ENCODE peak calls at places on chromosomes 12 and 14, in ten cellular contexts. K, Y, U, F, G, H, J, C, E and Z are unnamed samples.

GRCh38 chr14:104977008-104977680 is 1.0 kb downstream of the AHNAK2 start:
- DNase-seq in K (no peak), Y (peak; percentile 37), U (peak; percentile 6), F (no peak), G (no peak), H (peak; percentile 70), J (no peak), C (no peak), E (no peak), Z (no peak)

GRCh38 chr14:64654072-64654899 is 49.9 kb upstream of the PLEKHG3 start:
- DNase-seq in K (no peak), Y (peak; percentile 87), U (peak; percentile 52), F (no peak), G (peak; percentile 12), H (no peak), J (no peak), C (peak; percentile 75), E (no peak), Z (peak; percentile 51)

GRCh38 chr12:113359133-113359938 is 949 bp downstream of the PLBD2 start:
- DNase-seq in K (no peak), Y (no peak), U (no peak), F (no peak), G (no peak), H (peak; percentile 80), J (peak; percentile 52), C (peak; percentile 25), E (peak; percentile 17), Z (peak; percentile 7)

GRCh38 chr14:80186301-80186800 is 25.0 kb downstream of the DIO2 start:
- DNase-seq in K (no peak), Y (no peak), U (no peak), F (no peak), G (no peak), H (no peak), J (no peak), C (no peak), E (no peak), Z (no peak)

GRCh38 chr12:132356686-132357622 is 27.6 kb upstream of the GALNT9 start:
- DNase-seq in K (peak; percentile 22), Y (peak; percentile 79), U (peak; percentile 83), F (peak; percentile 80), G (peak; percentile 83), H (peak; percentile 87), J (peak; percentile 44), C (peak; percentile 33), E (peak; percentile 33), Z (no peak)

GRCh38 chr14:81286574-81287370 is 66.0 kb upstream of the GTF2A1 start:
- DNase-seq in K (no peak), Y (no peak), U (no peak), F (no peak), G (no peak), H (no peak), J (no peak), C (no peak), E (no peak), Z (no peak)

GRCh38 chr12:30980886-30981662 is 54.5 kb downstream of the TSPAN11 start:
- DNase-seq in K (no peak), Y (no peak), U (no peak), F (no peak), G (no peak), H (no peak), J (no peak), C (no peak), E (no peak), Z (no peak)

GRCh38 chr14:95361373-95362179 is 41.9 kb upstream of the CLMN start:
- DNase-seq in K (peak; percentile 24), Y (peak; percentile 72), U (peak; percentile 52), F (peak; percentile 94), G (peak; percentile 29), H (no peak), J (peak; percentile 72), C (no peak), E (peak; percentile 53), Z (peak; percentile 21)

GRCh38 chr12:67630373-67631088 is 18.0 kb upstream of the DYRK2 start:
- DNase-seq in K (no peak), Y (no peak), U (no peak), F (peak; percentile 81), G (peak; percentile 25), H (no peak), J (peak; percentile 54), C (no peak), E (no peak), Z (no peak)

GRCh38 chr14:91143862-91144261 is 30.0 kb downstream of the DGLUCY start:
- DNase-seq in K (no peak), Y (peak; percentile 50), U (no peak), F (no peak), G (no peak), H (no peak), J (no peak), C (no peak), E (no peak), Z (no peak)

GRCh38 chr14:56552615-56553014 is 27.0 kb upstream of the TMEM260 start:
- DNase-seq in K (no peak), Y (no peak), U (no peak), F (peak; percentile 51), G (no peak), H (no peak), J (no peak), C (no peak), E (no peak), Z (no peak)

GRCh38 chr14:74620497-74620921 is 8.5 kb upstream of the LTBP2 start:
- DNase-seq in K (peak; percentile 90), Y (peak; percentile 98), U (no peak), F (no peak), G (peak; percentile 58), H (no peak), J (no peak), C (peak; percentile 98), E (no peak), Z (no peak)

GRCh38 chr12:62525306-62525705 is 58.7 kb downstream of the MON2 start:
- DNase-seq in K (no peak), Y (no peak), U (no peak), F (no peak), G (no peak), H (no peak), J (no peak), C (no peak), E (no peak), Z (no peak)

GRCh38 chr12:55687746-55688145 is 20.0 kb downstream of the ITGA7 start:
- DNase-seq in K (no peak), Y (no peak), U (no peak), F (no peak), G (no peak), H (peak; percentile 43), J (no peak), C (no peak), E (no peak), Z (no peak)

DNA sequence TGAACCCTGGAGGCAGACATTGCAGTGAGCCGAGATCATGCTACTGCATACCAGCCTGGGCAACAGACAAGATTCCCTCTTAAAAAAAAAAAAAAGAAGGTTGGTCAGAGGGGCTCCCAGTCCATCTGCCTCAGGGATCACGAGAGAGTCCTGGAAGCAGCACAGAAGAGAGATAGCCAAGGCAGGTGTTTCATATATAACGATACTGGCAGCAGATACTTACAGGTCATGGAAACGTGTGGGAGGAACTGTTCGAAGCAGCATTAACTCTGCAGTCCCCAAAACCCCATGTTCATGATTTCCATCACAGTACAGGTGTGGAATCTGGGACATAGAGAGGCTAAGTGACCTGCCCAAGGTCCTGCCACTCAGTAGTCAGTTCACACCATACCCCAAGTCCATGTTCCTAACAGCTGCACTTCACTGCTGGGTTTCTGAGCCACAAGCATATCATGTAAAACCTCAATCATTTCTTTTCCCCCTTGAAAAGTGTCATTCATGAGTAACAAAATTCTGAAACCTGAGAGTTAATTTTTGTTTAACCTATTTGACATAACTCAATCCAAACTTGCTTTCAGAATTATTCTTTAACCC is 16.7 kb downstream of the CDK2AP1 start:
- DNase-seq in K (no peak), Y (no peak), U (no peak), F (no peak), G (no peak), H (no peak), J (no peak), C (no peak), E (no peak), Z (no peak)
- TF ChIP-seq CTCF in K (no peak), Y (no peak), U (no peak), F (no peak), G (no peak), H (no peak), J (no peak), C (no peak), E (no peak), Z (no peak)

DNA sequence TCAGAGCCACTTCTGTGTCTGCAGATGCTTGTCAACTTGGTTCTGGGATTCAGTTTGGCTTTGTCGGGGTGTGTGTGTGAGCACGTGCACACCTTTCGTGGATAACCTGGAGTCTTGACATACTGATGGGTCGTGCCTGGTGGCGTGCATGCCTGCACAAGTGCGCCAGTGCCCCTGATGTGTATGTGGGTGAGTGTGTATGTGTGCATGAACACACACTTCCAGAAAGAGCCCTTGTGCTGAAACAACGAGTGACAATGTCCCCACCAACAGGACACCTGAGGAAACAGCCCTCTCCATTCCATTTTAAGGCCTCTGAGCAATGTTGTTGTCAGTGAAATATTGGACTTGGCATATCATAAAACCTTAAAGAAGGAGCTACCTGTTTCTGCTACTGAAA is 53.9 kb downstream of the SMUG1 start:
- DNase-seq in K (no peak), Y (no peak), U (peak; percentile 57), F (no peak), G (peak; percentile 15), H (no peak), J (no peak), C (no peak), E (no peak), Z (peak; percentile 33)
- TF ChIP-seq CTCF in K (peak; percentile 26), Y (no peak), U (peak; percentile 38), F (no peak), G (no peak), H (no peak), J (no peak), C (no peak), E (no peak), Z (peak; percentile 73)

DNA sequence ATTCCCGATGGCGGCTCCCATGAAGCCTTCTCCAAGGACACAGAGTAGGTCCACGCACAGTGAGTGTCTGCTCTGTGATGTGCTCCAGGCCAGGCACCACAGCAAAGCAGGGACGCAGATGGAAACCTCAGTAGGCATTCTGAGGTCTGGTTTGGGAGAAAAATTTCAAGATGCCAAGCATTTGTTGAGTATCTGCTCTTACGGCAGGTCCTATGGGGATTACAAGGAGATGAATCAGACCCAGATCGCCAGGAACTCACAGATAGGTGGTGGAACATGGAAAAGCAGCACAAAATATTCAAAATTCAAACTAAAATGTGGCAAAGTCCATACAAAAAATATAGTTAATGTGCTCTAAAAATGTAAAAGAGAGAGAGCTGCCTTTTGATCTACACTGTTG is 684.9 kb upstream of the TMEM132C start:
- DNase-seq in K (no peak), Y (no peak), U (no peak), F (no peak), G (no peak), H (no peak), J (no peak), C (no peak), E (no peak), Z (no peak)
- TF ChIP-seq CTCF in K (no peak), Y (no peak), U (no peak), F (no peak), G (no peak), H (no peak), J (no peak), C (no peak), E (no peak), Z (no peak)

DNA sequence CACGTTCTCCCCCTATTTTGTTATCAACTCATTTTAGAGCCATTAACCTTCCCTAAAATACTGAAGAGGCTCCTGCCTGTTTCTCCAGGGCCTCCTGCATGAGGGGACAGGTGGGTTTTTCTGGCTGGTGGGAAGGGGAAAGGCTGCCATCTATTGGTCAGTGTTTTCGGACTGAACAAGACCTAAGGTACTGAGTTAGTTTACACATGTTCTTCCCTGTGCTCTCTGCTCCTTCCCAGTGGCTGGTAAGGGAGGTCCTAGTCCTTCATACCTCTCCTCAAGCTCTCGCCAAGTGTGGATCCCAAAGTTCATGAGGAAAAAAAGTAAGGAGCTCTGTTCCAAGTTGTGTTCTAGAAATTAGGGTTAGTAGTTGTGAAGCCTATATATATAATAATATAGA is 357.5 kb downstream of the FSCB start:
- DNase-seq in K (peak; percentile 43), Y (peak; percentile 68), U (peak; percentile 44), F (peak; percentile 85), G (peak; percentile 1), H (no peak), J (no peak), C (no peak), E (no peak), Z (peak; percentile 13)
- TF ChIP-seq CTCF in K (no peak), Y (peak; percentile 72), U (peak; percentile 56), F (peak; percentile 82), G (no peak), H (no peak), J (no peak), C (no peak), E (no peak), Z (peak; percentile 83)